ENCODE peak calls at places on chromosomes 16 and 17, in nine cellular contexts. One of them, this sample, is unnamed.

GRCh38 chr17:75386430-75386829 is 19.0 kb downstream of the GRB2 start:
- DNase-seq in astrocyte of the spinal cord: no peak
- DNase-seq in upper lobe of right lung: no peak
- DNase-seq in activated CD8-positive, alpha-beta T cell treated with anti-CD3 and anti-CD28 coated beads for 36 hours: no peak
- DNase-seq in psoas muscle: no peak
- DNase-seq in lower lobe of right lung: no peak
- DNase-seq in WERI-Rb-1: no peak
- DNase-seq in progenitor cell of endocrine pancreas: no peak
- DNase-seq in PC-9: no peak
- DNase-seq in this sample: no peak

GRCh38 chr17:77436058-77436442 is 295.3 kb downstream of the SEC14L1 start:
- DNase-seq in WERI-Rb-1: peak
- DNase-seq in lower lobe of right lung: no peak
- DNase-seq in activated CD8-positive, alpha-beta T cell treated with anti-CD3 and anti-CD28 coated beads for 36 hours: no peak
- DNase-seq in psoas muscle: peak
- DNase-seq in upper lobe of right lung: no peak
- DNase-seq in astrocyte of the spinal cord: no peak
- DNase-seq in PC-9: no peak
- DNase-seq in progenitor cell of endocrine pancreas: no peak
- DNase-seq in this sample: peak

GRCh38 chr17:36863131-36863530 is 74.1 kb upstream of the LHX1 start:
- DNase-seq in WERI-Rb-1: no peak
- DNase-seq in psoas muscle: no peak
- DNase-seq in upper lobe of right lung: no peak
- DNase-seq in progenitor cell of endocrine pancreas: no peak
- DNase-seq in lower lobe of right lung: no peak
- DNase-seq in PC-9: no peak
- DNase-seq in astrocyte of the spinal cord: no peak
- DNase-seq in activated CD8-positive, alpha-beta T cell treated with anti-CD3 and anti-CD28 coated beads for 36 hours: no peak
- DNase-seq in this sample: no peak

GRCh38 chr16:87864331-87864989 is 4.8 kb downstream of the SLC7A5 start:
- DNase-seq in upper lobe of right lung: no peak
- DNase-seq in progenitor cell of endocrine pancreas: no peak
- DNase-seq in astrocyte of the spinal cord: no peak
- DNase-seq in WERI-Rb-1: no peak
- DNase-seq in PC-9: no peak
- DNase-seq in lower lobe of right lung: no peak
- DNase-seq in activated CD8-positive, alpha-beta T cell treated with anti-CD3 and anti-CD28 coated beads for 36 hours: no peak
- DNase-seq in psoas muscle: no peak
- DNase-seq in this sample: peak

GRCh38 chr17:77884019-77884418 is 74.5 kb upstream of the TNRC6C start:
- DNase-seq in lower lobe of right lung: peak
- DNase-seq in progenitor cell of endocrine pancreas: no peak
- DNase-seq in activated CD8-positive, alpha-beta T cell treated with anti-CD3 and anti-CD28 coated beads for 36 hours: peak
- DNase-seq in astrocyte of the spinal cord: no peak
- DNase-seq in WERI-Rb-1: peak
- DNase-seq in PC-9: no peak
- DNase-seq in upper lobe of right lung: no peak
- DNase-seq in psoas muscle: no peak
- DNase-seq in this sample: peak

GRCh38 chr16:5024632-5025031 is 9.1 kb downstream of the NAGPA start:
- DNase-seq in astrocyte of the spinal cord: peak
- DNase-seq in lower lobe of right lung: no peak
- DNase-seq in progenitor cell of endocrine pancreas: no peak
- DNase-seq in WERI-Rb-1: peak
- DNase-seq in upper lobe of right lung: no peak
- DNase-seq in activated CD8-positive, alpha-beta T cell treated with anti-CD3 and anti-CD28 coated beads for 36 hours: no peak
- DNase-seq in psoas muscle: no peak
- DNase-seq in PC-9: peak
- DNase-seq in this sample: peak

GRCh38 chr16:2586901-2587480 is 49.2 kb downstream of the PDPK1 start:
- DNase-seq in psoas muscle: no peak
- DNase-seq in progenitor cell of endocrine pancreas: no peak
- DNase-seq in PC-9: no peak
- DNase-seq in activated CD8-positive, alpha-beta T cell treated with anti-CD3 and anti-CD28 coated beads for 36 hours: no peak
- DNase-seq in upper lobe of right lung: peak
- DNase-seq in WERI-Rb-1: no peak
- DNase-seq in astrocyte of the spinal cord: no peak
- DNase-seq in lower lobe of right lung: peak
- DNase-seq in this sample: no peak

GRCh38 chr16:30010817-30011504 is at the start of gene DOC2A:
- DNase-seq in activated CD8-positive, alpha-beta T cell treated with anti-CD3 and anti-CD28 coated beads for 36 hours: peak
- DNase-seq in astrocyte of the spinal cord: no peak
- DNase-seq in psoas muscle: no peak
- DNase-seq in PC-9: no peak
- DNase-seq in upper lobe of right lung: no peak
- DNase-seq in lower lobe of right lung: no peak
- DNase-seq in progenitor cell of endocrine pancreas: no peak
- DNase-seq in WERI-Rb-1: peak
- DNase-seq in this sample: no peak

GRCh38 chr17:43428524-43428923 is 29.7 kb downstream of the ARL4D start:
- DNase-seq in psoas muscle: no peak
- DNase-seq in lower lobe of right lung: no peak
- DNase-seq in activated CD8-positive, alpha-beta T cell treated with anti-CD3 and anti-CD28 coated beads for 36 hours: no peak
- DNase-seq in progenitor cell of endocrine pancreas: no peak
- DNase-seq in WERI-Rb-1: no peak
- DNase-seq in astrocyte of the spinal cord: no peak
- DNase-seq in PC-9: no peak
- DNase-seq in upper lobe of right lung: no peak
- DNase-seq in this sample: no peak

GRCh38 chr17:43427362-43428043 is 28.7 kb downstream of the ARL4D start:
- DNase-seq in upper lobe of right lung: no peak
- DNase-seq in WERI-Rb-1: no peak
- DNase-seq in astrocyte of the spinal cord: no peak
- DNase-seq in PC-9: no peak
- DNase-seq in activated CD8-positive, alpha-beta T cell treated with anti-CD3 and anti-CD28 coated beads for 36 hours: no peak
- DNase-seq in psoas muscle: no peak
- DNase-seq in lower lobe of right lung: no peak
- DNase-seq in progenitor cell of endocrine pancreas: no peak
- DNase-seq in this sample: no peak

GRCh38 chr17:43430936-43431649 is 32.3 kb downstream of the ARL4D start:
- DNase-seq in astrocyte of the spinal cord: no peak
- DNase-seq in upper lobe of right lung: no peak
- DNase-seq in WERI-Rb-1: no peak
- DNase-seq in PC-9: peak
- DNase-seq in progenitor cell of endocrine pancreas: no peak
- DNase-seq in activated CD8-positive, alpha-beta T cell treated with anti-CD3 and anti-CD28 coated beads for 36 hours: no peak
- DNase-seq in psoas muscle: no peak
- DNase-seq in lower lobe of right lung: no peak
- DNase-seq in this sample: no peak

GRCh38 chr17:43434902-43435319 is 36.1 kb downstream of the ARL4D start:
- DNase-seq in lower lobe of right lung: no peak
- DNase-seq in astrocyte of the spinal cord: peak
- DNase-seq in activated CD8-positive, alpha-beta T cell treated with anti-CD3 and anti-CD28 coated beads for 36 hours: no peak
- DNase-seq in PC-9: no peak
- DNase-seq in WERI-Rb-1: no peak
- DNase-seq in progenitor cell of endocrine pancreas: no peak
- DNase-seq in psoas muscle: no peak
- DNase-seq in upper lobe of right lung: no peak
- DNase-seq in this sample: no peak

DNA sequence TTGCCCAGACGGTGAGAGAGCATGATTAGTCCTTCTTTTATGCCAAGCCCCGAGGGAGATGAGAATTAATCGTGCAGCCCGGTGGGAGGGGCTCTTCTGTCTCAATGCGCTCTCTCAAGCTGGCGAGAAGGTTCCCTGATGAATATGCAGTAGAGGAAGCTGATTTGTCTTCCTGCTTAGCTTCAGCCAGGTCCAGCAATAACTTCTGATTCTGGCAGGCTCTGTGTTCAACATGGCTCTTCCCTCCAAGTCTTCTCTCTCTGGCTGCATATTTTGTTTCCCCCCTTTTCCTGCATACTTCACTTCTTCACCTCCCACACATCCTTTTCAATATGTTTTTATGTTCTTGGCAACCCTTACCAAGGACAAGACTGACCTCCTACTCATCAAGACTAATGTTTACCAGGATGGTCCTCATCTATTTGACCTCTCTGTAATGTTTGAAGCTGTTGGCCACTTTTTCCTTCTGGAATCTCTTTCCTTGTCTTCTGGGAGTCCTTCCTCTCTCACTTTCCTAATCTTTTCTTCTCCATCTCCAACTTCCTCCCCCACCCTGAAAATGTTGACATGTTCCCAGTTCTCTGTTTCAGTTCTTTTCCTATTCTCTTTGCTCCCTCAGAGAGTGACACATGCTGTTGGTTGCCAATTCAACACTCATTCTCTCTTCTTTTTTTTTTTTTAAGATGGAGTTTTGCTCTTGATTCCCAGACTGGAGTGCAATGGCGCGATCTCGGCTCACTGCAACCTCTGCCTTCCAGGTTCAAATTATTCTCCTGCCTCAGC is 33.1 kb downstream of the ARL4D start:
- DNase-seq in PC-9: no peak
- DNase-seq in lower lobe of right lung: no peak
- DNase-seq in psoas muscle: peak
- DNase-seq in WERI-Rb-1: no peak
- DNase-seq in upper lobe of right lung: no peak
- DNase-seq in progenitor cell of endocrine pancreas: no peak
- DNase-seq in activated CD8-positive, alpha-beta T cell treated with anti-CD3 and anti-CD28 coated beads for 36 hours: no peak
- DNase-seq in astrocyte of the spinal cord: no peak
- DNase-seq in this sample: peak
- TF ChIP-seq CTCF in PC-9: no peak
- TF ChIP-seq CTCF in lower lobe of right lung: no peak
- TF ChIP-seq CTCF in psoas muscle: no peak
- TF ChIP-seq CTCF in WERI-Rb-1: no peak
- TF ChIP-seq CTCF in upper lobe of right lung: no peak
- TF ChIP-seq CTCF in progenitor cell of endocrine pancreas: no peak
- TF ChIP-seq CTCF in activated CD8-positive, alpha-beta T cell treated with anti-CD3 and anti-CD28 coated beads for 36 hours: no peak
- TF ChIP-seq CTCF in astrocyte of the spinal cord: no peak
- TF ChIP-seq CTCF in this sample: no peak

GRCh38 chr17:17972952-17973254 is 241 bp downstream of the DRC3 start:
- DNase-seq in progenitor cell of endocrine pancreas: no peak
- DNase-seq in activated CD8-positive, alpha-beta T cell treated with anti-CD3 and anti-CD28 coated beads for 36 hours: no peak
- DNase-seq in upper lobe of right lung: no peak
- DNase-seq in astrocyte of the spinal cord: no peak
- DNase-seq in psoas muscle: no peak
- DNase-seq in lower lobe of right lung: no peak
- DNase-seq in PC-9: no peak
- DNase-seq in WERI-Rb-1: no peak
- DNase-seq in this sample: no peak

GRCh38 chr17:17971431-17972125 is 622 bp downstream of the TOM1L2 start:
- DNase-seq in upper lobe of right lung: peak
- DNase-seq in activated CD8-positive, alpha-beta T cell treated with anti-CD3 and anti-CD28 coated beads for 36 hours: peak
- DNase-seq in WERI-Rb-1: no peak
- DNase-seq in PC-9: peak
- DNase-seq in psoas muscle: no peak
- DNase-seq in lower lobe of right lung: peak
- DNase-seq in progenitor cell of endocrine pancreas: no peak
- DNase-seq in astrocyte of the spinal cord: no peak
- DNase-seq in this sample: peak

GRCh38 chr17:17970699-17971430 is 1.3 kb downstream of the TOM1L2 start:
- DNase-seq in PC-9: no peak
- DNase-seq in astrocyte of the spinal cord: no peak
- DNase-seq in activated CD8-positive, alpha-beta T cell treated with anti-CD3 and anti-CD28 coated beads for 36 hours: no peak
- DNase-seq in progenitor cell of endocrine pancreas: no peak
- DNase-seq in psoas muscle: no peak
- DNase-seq in lower lobe of right lung: no peak
- DNase-seq in WERI-Rb-1: no peak
- DNase-seq in upper lobe of right lung: no peak
- DNase-seq in this sample: no peak

GRCh38 chr17:17975441-17975840 is 2.8 kb downstream of the DRC3 start:
- DNase-seq in WERI-Rb-1: no peak
- DNase-seq in PC-9: no peak
- DNase-seq in upper lobe of right lung: no peak
- DNase-seq in psoas muscle: no peak
- DNase-seq in astrocyte of the spinal cord: no peak
- DNase-seq in progenitor cell of endocrine pancreas: no peak
- DNase-seq in activated CD8-positive, alpha-beta T cell treated with anti-CD3 and anti-CD28 coated beads for 36 hours: no peak
- DNase-seq in lower lobe of right lung: no peak
- DNase-seq in this sample: no peak

DNA sequence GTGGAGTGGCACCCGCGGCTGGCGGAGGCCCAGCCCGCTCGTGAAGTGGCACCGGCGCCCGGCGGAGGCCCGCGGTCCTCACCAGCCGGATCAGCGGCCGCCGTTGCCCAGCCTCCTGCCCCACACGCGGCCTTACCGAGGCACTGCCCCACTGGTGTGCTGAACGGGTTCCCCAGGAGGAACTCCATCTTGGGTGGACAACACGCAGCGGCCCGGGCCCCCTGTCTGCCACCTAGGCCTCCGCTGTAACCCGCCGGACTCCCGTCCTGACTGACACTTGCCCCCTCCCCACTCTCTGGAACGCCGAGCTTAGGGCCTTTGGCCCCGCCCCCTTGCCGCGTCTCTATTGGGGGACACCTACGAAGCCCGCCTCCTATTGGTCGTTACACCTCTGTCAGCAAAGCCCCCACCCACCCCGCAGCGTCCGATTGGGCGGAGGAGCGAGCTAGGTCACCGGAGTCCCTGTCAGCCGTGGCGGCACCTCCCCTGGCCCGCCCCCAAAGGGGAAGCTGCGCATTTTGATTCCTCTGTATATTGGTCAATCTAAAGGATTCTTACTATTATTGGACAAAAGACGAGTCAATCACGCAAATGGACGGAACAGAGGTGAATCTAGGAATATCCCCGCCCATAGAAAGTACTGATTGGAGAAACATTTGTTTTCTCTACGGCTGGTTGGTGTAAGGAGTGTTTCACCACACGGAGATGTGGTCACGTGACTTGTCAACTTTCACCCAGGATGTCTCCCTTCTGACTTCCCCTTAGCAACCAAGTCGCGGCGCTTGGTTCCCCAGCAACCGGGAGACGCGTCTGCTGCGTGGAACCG is at the start of the genes DRC3 and TOM1L2:
- DNase-seq in WERI-Rb-1: peak
- DNase-seq in astrocyte of the spinal cord: peak
- DNase-seq in PC-9: peak
- DNase-seq in lower lobe of right lung: peak
- DNase-seq in activated CD8-positive, alpha-beta T cell treated with anti-CD3 and anti-CD28 coated beads for 36 hours: peak
- DNase-seq in psoas muscle: peak
- DNase-seq in progenitor cell of endocrine pancreas: peak
- DNase-seq in upper lobe of right lung: peak
- DNase-seq in this sample: peak
- TF ChIP-seq CTCF in WERI-Rb-1: no peak
- TF ChIP-seq CTCF in astrocyte of the spinal cord: no peak
- TF ChIP-seq CTCF in PC-9: no peak
- TF ChIP-seq CTCF in lower lobe of right lung: no peak
- TF ChIP-seq CTCF in activated CD8-positive, alpha-beta T cell treated with anti-CD3 and anti-CD28 coated beads for 36 hours: no peak
- TF ChIP-seq CTCF in psoas muscle: no peak
- TF ChIP-seq CTCF in progenitor cell of endocrine pancreas: peak
- TF ChIP-seq CTCF in upper lobe of right lung: no peak
- TF ChIP-seq CTCF in this sample: peak

DNA sequence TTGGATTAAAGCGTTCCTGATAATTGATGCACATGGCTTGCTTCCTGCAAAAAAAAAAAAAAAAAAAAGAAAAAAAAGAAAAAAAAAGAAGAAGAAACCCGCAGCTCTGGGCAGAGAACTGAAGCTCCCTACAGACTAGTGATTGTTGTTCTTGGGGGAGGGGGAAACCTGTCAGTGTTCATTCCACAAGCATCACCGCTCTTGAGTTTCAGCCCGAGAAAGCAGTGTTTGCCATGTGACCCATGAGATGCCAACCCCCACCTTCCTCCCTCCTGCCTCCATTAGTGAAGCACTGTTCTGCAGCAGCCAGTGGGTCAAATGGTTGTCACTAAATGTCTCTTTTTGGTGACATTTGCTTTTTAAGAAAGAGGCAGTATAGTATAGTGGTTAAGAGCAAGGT is 1.7 kb downstream of the USP43 start:
- DNase-seq in lower lobe of right lung: no peak
- DNase-seq in activated CD8-positive, alpha-beta T cell treated with anti-CD3 and anti-CD28 coated beads for 36 hours: no peak
- DNase-seq in upper lobe of right lung: no peak
- DNase-seq in psoas muscle: no peak
- DNase-seq in PC-9: peak
- DNase-seq in WERI-Rb-1: no peak
- DNase-seq in astrocyte of the spinal cord: no peak
- DNase-seq in progenitor cell of endocrine pancreas: no peak
- DNase-seq in this sample: no peak
- TF ChIP-seq CTCF in lower lobe of right lung: no peak
- TF ChIP-seq CTCF in activated CD8-positive, alpha-beta T cell treated with anti-CD3 and anti-CD28 coated beads for 36 hours: no peak
- TF ChIP-seq CTCF in upper lobe of right lung: no peak
- TF ChIP-seq CTCF in psoas muscle: no peak
- TF ChIP-seq CTCF in PC-9: no peak
- TF ChIP-seq CTCF in WERI-Rb-1: no peak
- TF ChIP-seq CTCF in astrocyte of the spinal cord: no peak
- TF ChIP-seq CTCF in progenitor cell of endocrine pancreas: no peak
- TF ChIP-seq CTCF in this sample: no peak

GRCh38 chr17:35170968-35171771 is 23.0 kb downstream of the SLC35G3 start:
- DNase-seq in lower lobe of right lung: no peak
- DNase-seq in activated CD8-positive, alpha-beta T cell treated with anti-CD3 and anti-CD28 coated beads for 36 hours: peak
- DNase-seq in astrocyte of the spinal cord: peak
- DNase-seq in WERI-Rb-1: no peak
- DNase-seq in upper lobe of right lung: no peak
- DNase-seq in progenitor cell of endocrine pancreas: no peak
- DNase-seq in psoas muscle: no peak
- DNase-seq in PC-9: no peak
- DNase-seq in this sample: peak
- TF ChIP-seq CTCF in lower lobe of right lung: peak
- TF ChIP-seq CTCF in activated CD8-positive, alpha-beta T cell treated with anti-CD3 and anti-CD28 coated beads for 36 hours: peak
- TF ChIP-seq CTCF in astrocyte of the spinal cord: peak
- TF ChIP-seq CTCF in WERI-Rb-1: no peak
- TF ChIP-seq CTCF in upper lobe of right lung: peak
- TF ChIP-seq CTCF in progenitor cell of endocrine pancreas: peak
- TF ChIP-seq CTCF in psoas muscle: no peak
- TF ChIP-seq CTCF in PC-9: no peak
- TF ChIP-seq CTCF in this sample: peak